ENCODE peak calls at places on chromosomes 13 and 19, in eight cellular contexts. W is Calu3; F is SK-N-SH; K is T follicular helper cell; I is ureter; E is CD4-positive, CD25-positive, alpha-beta regulatory T cell; Q is iPS-NIHi11; J is neural crest cell. O is an unnamed sample.

GRCh38 chr13:64029343-64030093 is 2613.9 kb upstream of the PCDH20 start:
- DNase-seq in W (no peak), F (no peak), K (no peak), I (no peak), E (no peak), Q (no peak), J (no peak), O (no peak)

GRCh38 chr19:13938361-13939027 is at the start of gene PODNL1:
- DNase-seq in W (no peak), F (peak), K (no peak), I (no peak), E (no peak), Q (no peak), J (no peak), O (no peak)

GRCh38 chr13:97255515-97255999 is 33.4 kb downstream of the MBNL2 start:
- DNase-seq in W (no peak), F (no peak), K (no peak), I (no peak), E (no peak), Q (no peak), J (no peak), O (no peak)

GRCh38 chr13:111183959-111184684 is 69.0 kb downstream of the ARHGEF7 start:
- DNase-seq in W (no peak), F (no peak), K (no peak), I (no peak), E (no peak), Q (no peak), J (no peak), O (no peak)

GRCh38 chr19:38211206-38211605 is 12.8 kb downstream of the DPF1 start:
- DNase-seq in W (no peak), F (peak), K (no peak), I (no peak), E (no peak), Q (no peak), J (no peak), O (no peak)

GRCh38 chr19:40550951-40551350 is 25.7 kb upstream of the SHKBP1 start:
- DNase-seq in W (no peak), F (no peak), K (no peak), I (no peak), E (no peak), Q (no peak), J (no peak), O (no peak)

GRCh38 chr19:45767410-45767880 is 1.6 kb downstream of the SIX5 start:
- DNase-seq in W (peak), F (no peak), K (no peak), I (peak), E (no peak), Q (peak), J (peak), O (peak)

GRCh38 chr19:51824603-51825002 is 29.6 kb downstream of the FPR3 start:
- DNase-seq in W (no peak), F (no peak), K (no peak), I (no peak), E (no peak), Q (no peak), J (no peak), O (no peak)

GRCh38 chr19:12983561-12984142 is 11.6 kb upstream of the NFIX start:
- DNase-seq in W (peak), F (peak), K (peak), I (peak), E (peak), Q (peak), J (peak), O (peak)

GRCh38 chr19:50516456-50516855 is 2.7 kb upstream of the ASPDH start:
- DNase-seq in W (no peak), F (no peak), K (no peak), I (no peak), E (no peak), Q (no peak), J (no peak), O (no peak)

GRCh38 chr13:25207291-25207690 is 35.2 kb upstream of the AMER2 start:
- DNase-seq in W (no peak), F (no peak), K (no peak), I (no peak), E (no peak), Q (no peak), J (no peak), O (no peak)

GRCh38 chr13:94549241-94550029 is 46.5 kb downstream of the TGDS start:
- DNase-seq in W (peak), F (peak), K (peak), I (peak), E (peak), Q (peak), J (peak), O (peak)

GRCh38 chr19:12867120-12868099 is 13.8 kb downstream of the DNASE2 start:
- DNase-seq in W (no peak), F (peak), K (peak), I (peak), E (peak), Q (peak), J (peak), O (no peak)

GRCh38 chr13:41905600-41906254 is 55.2 kb downstream of the VWA8 start:
- DNase-seq in W (no peak), F (peak), K (no peak), I (no peak), E (peak), Q (peak), J (no peak), O (no peak)

GRCh38 chr19:17285415-17286135 is 3.9 kb downstream of the ANKLE1 start:
- DNase-seq in W (no peak), F (no peak), K (no peak), I (no peak), E (no peak), Q (no peak), J (no peak), O (no peak)

GRCh38 chr13:109764474-109765292 is 21.7 kb downstream of the IRS2 start:
- DNase-seq in W (no peak), F (peak), K (no peak), I (no peak), E (peak), Q (peak), J (no peak), O (no peak)

GRCh38 chr13:87131611-87132010 is 539.6 kb upstream of the SLITRK5 start:
- DNase-seq in W (no peak), F (no peak), K (no peak), I (no peak), E (no peak), Q (no peak), J (no peak), O (no peak)

GRCh38 chr19:49106648-49107135 is 7.5 kb upstream of the LIN7B start:
- DNase-seq in W (peak), F (peak), K (peak), I (no peak), E (peak), Q (peak), J (peak), O (no peak)

GRCh38 chr19:16594681-16595091 is 22.5 kb upstream of the SLC35E1 start:
- DNase-seq in W (no peak), F (no peak), K (peak), I (no peak), E (peak), Q (no peak), J (no peak), O (no peak)

GRCh38 chr13:43785166-43785680 is 1.5 kb downstream of the ENOX1 start:
- DNase-seq in W (no peak), F (no peak), K (no peak), I (no peak), E (no peak), Q (no peak), J (no peak), O (no peak)

GRCh38 chr19:52946322-52947310 is 16.1 kb downstream of the ZNF816 start:
- DNase-seq in W (no peak), F (peak), K (no peak), I (peak), E (no peak), Q (peak), J (peak), O (no peak)

GRCh38 chr13:99655351-99656091 is 154.2 kb downstream of the TM9SF2 start:
- DNase-seq in W (peak), F (no peak), K (no peak), I (no peak), E (no peak), Q (no peak), J (no peak), O (no peak)

GRCh38 chr13:74575729-74576125 is 441.5 kb upstream of the KLF12 start:
- DNase-seq in W (no peak), F (peak), K (peak), I (peak), E (peak), Q (peak), J (peak), O (peak)

GRCh38 chr13:68467160-68467559 is 1237.0 kb upstream of the PCDH9 start:
- DNase-seq in W (no peak), F (no peak), K (no peak), I (no peak), E (no peak), Q (no peak), J (no peak), O (no peak)

GRCh38 chr13:76812971-76813691 is 73.1 kb downstream of the KCTD12 start:
- DNase-seq in W (no peak), F (no peak), K (no peak), I (peak), E (no peak), Q (no peak), J (no peak), O (no peak)

GRCh38 chr13:110126391-110126961 is 180.5 kb downstream of the COL4A1 start:
- DNase-seq in W (no peak), F (no peak), K (no peak), I (peak), E (no peak), Q (peak), J (no peak), O (peak)